ENCODE peak calls at places on chromosomes 5 and 9, in six cellular contexts. V is brain microvascular endothelial cell, W is B cell, J is endothelial cell, Z is adrenal gland, R is fibroblast of mammary gland. I is an unnamed sample.

GRCh38 chr9:123131258-123131657 is 97.8 kb downstream of the GPR21 start:
- DNase-seq in V (peak; percentile 69), W (no peak), J (no peak), Z (no peak), R (peak; percentile 29), I (no peak)

GRCh38 chr5:2759696-2760461 is 8.4 kb upstream of the IRX2 start:
- DNase-seq in V (no peak), W (no peak), J (no peak), Z (no peak), R (no peak), I (no peak)

GRCh38 chr9:6590772-6591384 is 54.7 kb downstream of the GLDC start:
- DNase-seq in V (no peak), W (no peak), J (no peak), Z (no peak), R (no peak), I (no peak)

GRCh38 chr9:114287001-114287762 is 35.7 kb upstream of the ORM1 start:
- DNase-seq in V (no peak), W (no peak), J (no peak), Z (peak; percentile 16), R (no peak), I (no peak)

GRCh38 chr5:82991678-82992323 is 85.4 kb downstream of the TMEM167A start:
- DNase-seq in V (peak; percentile 74), W (no peak), J (no peak), Z (no peak), R (peak; percentile 8), I (no peak)

GRCh38 chr9:1939926-1940368 is 75.2 kb upstream of the SMARCA2 start:
- DNase-seq in V (no peak), W (peak; percentile 49), J (peak; percentile 16), Z (no peak), R (peak; percentile 15), I (no peak)

GRCh38 chr5:1330146-1330846 is 14.6 kb downstream of the CLPTM1L start:
- DNase-seq in V (no peak), W (peak; percentile 34), J (no peak), Z (no peak), R (no peak), I (no peak)

GRCh38 chr9:1025131-1025530 is 25.0 kb upstream of the DMRT2 start:
- DNase-seq in V (no peak), W (no peak), J (no peak), Z (no peak), R (no peak), I (no peak)

GRCh38 chr5:52359261-52359660 is 428.5 kb upstream of the ITGA1 start:
- DNase-seq in V (no peak), W (no peak), J (no peak), Z (no peak), R (no peak), I (no peak)

GRCh38 chr9:115063058-115063850 is 54.7 kb downstream of the TNC start:
- DNase-seq in V (no peak), W (no peak), J (no peak), Z (no peak), R (peak; percentile 63), I (no peak)

GRCh38 chr5:76325876-76326491 is 77.1 kb upstream of the IQGAP2 start:
- DNase-seq in V (no peak), W (no peak), J (no peak), Z (no peak), R (no peak), I (peak; percentile 47)

GRCh38 chr5:124675921-124676846 is 70.3 kb downstream of the ZNF608 start:
- DNase-seq in V (no peak), W (no peak), J (no peak), Z (no peak), R (no peak), I (no peak)

GRCh38 chr9:129864991-129865647 is 29.9 kb downstream of the USP20 start:
- DNase-seq in V (no peak), W (no peak), J (no peak), Z (no peak), R (no peak), I (no peak)

GRCh38 chr5:154782326-154782725 is 27.1 kb downstream of the LARP1 start:
- DNase-seq in V (no peak), W (no peak), J (no peak), Z (no peak), R (no peak), I (no peak)

GRCh38 chr5:10611290-10611689 is 47.4 kb downstream of the ANKRD33B start:
- DNase-seq in V (peak; percentile 81), W (no peak), J (no peak), Z (no peak), R (no peak), I (no peak)

GRCh38 chr5:154421868-154422267 is 23.9 kb upstream of the SAP30L start:
- DNase-seq in V (peak; percentile 23), W (no peak), J (peak; percentile 48), Z (no peak), R (peak; percentile 31), I (no peak)

GRCh38 chr5:158796812-158797497 is 302.8 kb downstream of the EBF1 start:
- DNase-seq in V (no peak), W (no peak), J (no peak), Z (no peak), R (peak; percentile 51), I (no peak)

GRCh38 chr5:168992687-168993086 is 308.3 kb downstream of the SLIT3 start:
- DNase-seq in V (no peak), W (no peak), J (peak; percentile 35), Z (no peak), R (no peak), I (no peak)

GRCh38 chr5:39024884-39025283 is 49.3 kb downstream of the RICTOR start:
- DNase-seq in V (no peak), W (no peak), J (no peak), Z (no peak), R (peak; percentile 65), I (no peak)

GRCh38 chr9:6197330-6197729 is 18.3 kb upstream of the IL33 start:
- DNase-seq in V (peak; percentile 4), W (no peak), J (peak; percentile 28), Z (no peak), R (peak; percentile 52), I (no peak)

GRCh38 chr9:112705773-112706427 is 12.0 kb downstream of the INIP start:
- DNase-seq in V (peak; percentile 50), W (no peak), J (peak; percentile 19), Z (peak; percentile 67), R (peak; percentile 53), I (no peak)

GRCh38 chr9:137299938-137300337 is 2.1 kb downstream of the NRARP start:
- DNase-seq in V (no peak), W (no peak), J (no peak), Z (no peak), R (no peak), I (no peak)

GRCh38 chr5:62460578-62460983 is 48.0 kb downstream of the IPO11 start:
- DNase-seq in V (peak; percentile 25), W (peak; percentile 15), J (no peak), Z (no peak), R (peak; percentile 70), I (no peak)

GRCh38 chr5:148443998-148444397 is 60.2 kb downstream of the FBXO38 start:
- DNase-seq in V (peak; percentile 70), W (peak; percentile 24), J (peak; percentile 71), Z (no peak), R (peak; percentile 75), I (no peak)

GRCh38 chr5:139765040-139765408 is 30.6 kb upstream of the PSD2 start:
- DNase-seq in V (no peak), W (no peak), J (no peak), Z (no peak), R (no peak), I (no peak)

GRCh38 chr9:135344523-135344901 is 135.1 kb upstream of the PPP1R26 start:
- DNase-seq in V (no peak), W (no peak), J (no peak), Z (no peak), R (no peak), I (no peak)

GRCh38 chr9:117473293-117473692 is 58.4 kb upstream of the ASTN2 start:
- DNase-seq in V (no peak), W (no peak), J (no peak), Z (no peak), R (no peak), I (no peak)

GRCh38 chr9:126696091-126696763 is 82.5 kb downstream of the LMX1B start:
- DNase-seq in V (no peak), W (peak; percentile 22), J (no peak), Z (no peak), R (no peak), I (no peak)

GRCh38 chr9:83967083-83967482 is 12.9 kb downstream of the HNRNPK start:
- DNase-seq in V (no peak), W (no peak), J (no peak), Z (no peak), R (no peak), I (no peak)

GRCh38 chr5:122565331-122565730 is 209.5 kb upstream of the SNX2 start:
- DNase-seq in V (no peak), W (no peak), J (no peak), Z (no peak), R (no peak), I (no peak)

GRCh38 chr5:147348046-147348445 is 113.2 kb downstream of the STK32A start:
- DNase-seq in V (no peak), W (no peak), J (no peak), Z (no peak), R (peak; percentile 74), I (no peak)

GRCh38 chr5:73303139-73304079 is 130.4 kb downstream of the TMEM174 start:
- DNase-seq in V (no peak), W (peak; percentile 34), J (peak; percentile 61), Z (no peak), R (no peak), I (no peak)
- TF ChIP-seq CTCF in V (peak; percentile 68), W (no peak), J (peak; percentile 33), Z (no peak), R (no peak), I (no peak)

GRCh38 chr5:94057217-94057616 is 315.8 kb upstream of the POU5F2 start:
- DNase-seq in V (no peak), W (no peak), J (no peak), Z (no peak), R (no peak), I (no peak)
- TF ChIP-seq CTCF in V (no peak), W (no peak), J (no peak), Z (no peak), R (no peak), I (no peak)

DNA sequence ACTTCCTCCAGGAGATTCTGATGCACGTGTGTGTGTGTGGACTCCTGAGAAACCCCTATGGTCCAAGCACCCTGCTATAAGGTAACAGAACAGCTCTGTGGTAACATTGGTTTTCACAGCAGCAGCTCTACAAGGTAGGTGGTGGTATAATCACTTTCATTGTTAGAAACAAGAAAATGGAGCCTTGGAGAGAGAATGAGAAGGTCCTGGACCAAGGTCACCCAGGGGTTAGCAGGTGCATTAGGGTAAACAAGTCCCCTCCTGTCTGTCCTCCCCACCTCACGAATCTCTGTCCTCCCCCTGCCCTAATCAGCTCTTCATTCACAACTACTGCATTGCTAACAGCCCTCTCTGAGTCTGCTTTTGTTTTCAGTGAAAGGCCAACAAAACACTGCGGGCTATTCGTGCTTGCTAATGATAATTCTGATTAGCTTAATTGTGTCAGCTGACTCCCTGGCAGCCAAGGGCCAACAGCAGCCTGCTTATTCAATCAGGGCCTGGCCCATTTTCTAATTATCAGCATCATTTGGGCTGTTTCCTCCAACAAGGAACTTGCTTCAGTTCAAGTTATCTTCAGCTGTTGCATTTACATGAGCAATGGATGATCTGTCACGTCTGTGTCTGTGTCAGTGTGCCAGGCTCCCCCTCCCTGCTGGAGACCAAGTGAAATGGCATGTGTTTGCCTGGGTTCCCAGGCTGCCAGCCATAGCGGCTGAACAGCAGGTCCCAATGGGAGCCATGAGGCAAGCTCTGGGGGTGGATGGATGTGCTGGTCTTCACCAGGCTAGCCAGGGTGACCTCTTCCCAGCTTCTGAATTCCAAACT is 56.7 kb upstream of the EQTN start:
- DNase-seq in V (peak; percentile 25), W (no peak), J (no peak), Z (no peak), R (no peak), I (no peak)
- TF ChIP-seq CTCF in V (no peak), W (peak; percentile 16), J (no peak), Z (no peak), R (no peak), I (no peak)

GRCh38 chr5:149960272-149961185 is at the start of gene SLC26A2:
- DNase-seq in V (peak; percentile 97), W (peak; percentile 94), J (peak; percentile 94), Z (peak; percentile 99), R (peak; percentile 97), I (peak; percentile 91)
- TF ChIP-seq CTCF in V (peak; percentile 12), W (no peak), J (no peak), Z (no peak), R (no peak), I (no peak)

I was measured in natural killer cell.